ENCODE peak calls at places on chromosomes 5 and 9, in four cellular contexts. D is stomach, S is tibial nerve, T is uterus. B is an unnamed sample.

GRCh38 chr9:74463825-74464224 is 33.3 kb upstream of the RORB start:
- DNase-seq in D (no peak), S (no peak), T (no peak), B (no peak)

GRCh38 chr5:95628933-95629332 is 9.0 kb downstream of the GPR150 start:
- DNase-seq in D (no peak), S (no peak), T (no peak), B (no peak)

GRCh38 chr5:130102995-130103394 is 198.7 kb downstream of the CHSY3 start:
- DNase-seq in D (no peak), S (no peak), T (no peak), B (no peak)

GRCh38 chr5:132483101-132483500 is 7.5 kb downstream of the IRF1 start:
- DNase-seq in D (peak; percentile 16), S (no peak), T (peak; percentile 3), B (no peak)

GRCh38 chr5:9401786-9402472 is 143.9 kb downstream of the SEMA5A start:
- DNase-seq in D (no peak), S (no peak), T (no peak), B (no peak)

GRCh38 chr9:34742710-34743109 is 32.8 kb upstream of the CCL21 start:
- DNase-seq in D (no peak), S (no peak), T (no peak), B (no peak)

GRCh38 chr5:156149203-156149602 is 177.8 kb upstream of the SGCD start:
- DNase-seq in D (no peak), S (no peak), T (no peak), B (no peak)

GRCh38 chr9:114662081-114662989 is 4.7 kb upstream of the TEX53 start:
- DNase-seq in D (peak; percentile 46), S (peak; percentile 41), T (no peak), B (peak; percentile 54)

GRCh38 chr9:77999231-77999631 is 32.4 kb downstream of the GNAQ start:
- DNase-seq in D (no peak), S (no peak), T (no peak), B (no peak)

GRCh38 chr9:93119953-93120845 is 13.9 kb downstream of the NINJ1 start:
- DNase-seq in D (peak; percentile 96), S (peak; percentile 86), T (peak; percentile 91), B (peak; percentile 91)

GRCh38 chr9:123049589-123050222 is 16.2 kb downstream of the GPR21 start:
- DNase-seq in D (peak; percentile 36), S (peak; percentile 53), T (peak; percentile 39), B (no peak)

GRCh38 chr5:148966348-148966747 is 96.5 kb downstream of the SH3TC2 start:
- DNase-seq in D (no peak), S (no peak), T (no peak), B (no peak)

GRCh38 chr9:33065157-33066076 is 11.1 kb downstream of the SMU1 start:
- DNase-seq in D (no peak), S (no peak), T (no peak), B (no peak)

GRCh38 chr9:98795295-98795955 is 930 bp downstream of the ANKS6 start:
- DNase-seq in D (no peak), S (no peak), T (no peak), B (no peak)

GRCh38 chr9:98795970-98796363 is 388 bp downstream of the ANKS6 start:
- DNase-seq in D (peak; percentile 46), S (no peak), T (no peak), B (no peak)

GRCh38 chr9:98797491-98797890 is 1.1 kb upstream of the ANKS6 start:
- DNase-seq in D (no peak), S (no peak), T (no peak), B (no peak)

GRCh38 chr9:98798254-98798653 is 1.9 kb upstream of the ANKS6 start:
- DNase-seq in D (no peak), S (no peak), T (no peak), B (no peak)

DNA sequence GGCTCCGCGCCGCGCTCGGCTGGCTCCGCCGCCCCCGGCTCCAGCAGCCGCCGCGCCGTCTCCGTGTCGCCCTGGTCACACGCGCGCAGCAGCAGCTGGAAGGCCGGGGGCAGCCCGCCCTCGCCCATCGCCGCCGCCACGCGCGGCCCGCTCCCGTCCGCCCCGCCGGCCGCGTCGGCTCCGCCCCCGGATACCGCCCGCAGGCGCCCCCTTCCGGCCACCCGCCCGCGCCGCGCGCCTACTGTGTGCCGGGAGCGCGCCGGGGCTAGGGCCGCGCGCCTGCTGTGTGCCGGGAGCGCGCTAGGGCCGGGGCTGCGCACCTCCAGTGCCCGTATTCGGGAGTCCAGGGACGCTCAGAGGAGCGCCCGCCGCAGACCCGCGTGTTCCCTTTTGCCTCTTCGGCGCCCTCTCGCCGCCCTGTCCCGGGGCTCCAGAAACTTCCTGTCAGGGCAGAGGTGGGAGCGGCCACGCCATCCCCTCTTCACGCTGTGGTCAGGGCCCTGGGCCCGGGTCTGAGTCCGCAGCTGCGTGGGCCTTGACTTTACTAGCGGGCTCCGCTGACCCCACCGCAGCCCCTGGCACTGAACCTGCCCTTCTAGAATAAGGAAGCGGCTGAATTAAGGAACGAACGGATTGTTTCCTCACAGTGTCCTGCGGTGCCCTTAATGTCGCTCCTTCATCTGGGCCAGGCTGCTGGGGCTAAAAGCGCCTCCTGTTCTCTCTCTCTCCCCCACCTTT is at the start of gene ANKS6:
- DNase-seq in D (peak; percentile 91), S (peak; percentile 77), T (peak; percentile 85), B (peak; percentile 95)
- TF ChIP-seq POLR2A in D (no peak), S (peak; percentile 29), T (peak; percentile 36), B (peak; percentile 74)

GRCh38 chr5:1185652-1186350 is 15.6 kb upstream of the SLC6A19 start:
- DNase-seq in D (peak; percentile 65), S (no peak), T (peak; percentile 6), B (no peak)
- TF ChIP-seq POLR2A in D (no peak), S (no peak), T (no peak), B (no peak)

GRCh38 chr9:113509463-113509862 is 45.9 kb downstream of the RGS3 start:
- DNase-seq in D (no peak), S (no peak), T (no peak), B (no peak)

GRCh38 chr9:113511856-113512761 is 48.6 kb downstream of the RGS3 start:
- DNase-seq in D (no peak), S (no peak), T (no peak), B (peak; percentile 45)

GRCh38 chr9:113513541-113513940 is 50.0 kb downstream of the RGS3 start:
- DNase-seq in D (no peak), S (no peak), T (no peak), B (no peak)

GRCh38 chr9:113513111-113513510 is 49.6 kb downstream of the RGS3 start:
- DNase-seq in D (no peak), S (no peak), T (no peak), B (no peak)

DNA sequence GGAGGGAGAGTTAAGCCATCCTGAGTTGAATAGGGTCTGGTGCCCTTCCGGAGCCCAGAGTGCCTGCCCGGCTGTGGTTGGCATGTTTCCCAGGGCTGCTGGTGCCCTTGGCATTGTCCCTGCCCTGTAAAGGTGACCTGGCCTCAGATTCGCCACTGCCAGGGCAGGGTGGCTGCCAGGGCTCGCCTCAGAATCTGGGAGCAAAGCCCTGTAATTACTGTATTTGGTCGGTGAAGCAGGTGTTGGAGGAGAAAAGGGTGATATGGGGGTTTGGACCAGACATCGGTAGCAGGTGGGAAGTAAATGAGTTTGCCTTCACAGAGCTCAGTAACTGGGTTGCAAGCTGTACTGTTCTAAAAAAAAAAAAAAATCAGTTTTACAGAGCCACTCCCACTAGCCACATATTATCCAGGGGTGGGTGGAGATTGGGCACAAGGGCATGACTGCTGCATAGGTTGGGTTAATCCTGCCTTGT is 47.6 kb downstream of the RGS3 start:
- DNase-seq in D (peak; percentile 87), S (no peak), T (no peak), B (no peak)
- TF ChIP-seq POLR2A in D (no peak), S (no peak), T (no peak), B (no peak)

GRCh38 chr9:72362680-72363139 is 2.3 kb downstream of the ZFAND5 start:
- DNase-seq in D (peak; percentile 57), S (peak; percentile 84), T (peak; percentile 39), B (no peak)
- TF ChIP-seq POLR2A in D (no peak), S (no peak), T (peak; percentile 59), B (no peak)

DNA sequence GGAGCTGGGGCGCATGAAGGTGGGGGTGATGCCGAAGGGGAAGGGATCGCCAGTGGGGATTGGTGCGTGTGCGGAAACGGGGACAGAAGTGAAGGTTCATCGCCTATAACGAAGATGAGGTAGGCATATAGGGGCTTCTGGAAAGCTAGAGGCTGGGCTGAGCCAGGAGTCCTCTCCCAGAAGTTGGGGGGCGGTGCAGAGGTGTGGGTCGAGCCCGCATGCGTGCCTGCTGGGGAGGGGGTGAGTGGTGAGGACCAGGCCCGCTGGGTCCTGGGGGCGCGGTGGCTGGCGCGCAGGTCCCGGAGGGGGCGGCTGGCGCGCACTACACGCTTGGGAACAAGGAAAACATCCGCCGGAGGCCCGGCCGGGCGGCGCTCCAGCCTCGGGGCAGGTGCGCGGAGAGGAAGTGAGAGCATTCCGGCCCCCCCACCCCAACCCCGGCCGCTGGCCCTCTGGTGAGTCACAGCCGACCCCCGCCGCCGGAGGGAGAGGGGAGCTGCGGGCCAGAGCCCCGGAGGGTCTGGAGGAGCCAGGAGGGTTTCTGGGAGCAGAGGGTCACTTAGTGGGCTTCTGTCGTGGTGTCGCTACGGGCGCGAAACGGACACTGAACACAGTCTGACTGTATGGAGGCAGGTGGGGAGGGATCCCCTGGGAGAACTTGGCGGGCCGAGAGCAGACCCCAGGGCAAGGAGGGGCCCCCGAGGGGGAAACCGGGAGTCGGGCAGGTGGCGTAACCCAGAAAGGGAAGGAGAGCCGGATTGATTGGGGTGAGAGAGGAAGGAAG is 2.9 kb upstream of the MSMP start:
- DNase-seq in D (peak; percentile 74), S (no peak), T (peak; percentile 67), B (peak; percentile 36)
- TF ChIP-seq POLR2A in D (no peak), S (no peak), T (no peak), B (no peak)

DNA sequence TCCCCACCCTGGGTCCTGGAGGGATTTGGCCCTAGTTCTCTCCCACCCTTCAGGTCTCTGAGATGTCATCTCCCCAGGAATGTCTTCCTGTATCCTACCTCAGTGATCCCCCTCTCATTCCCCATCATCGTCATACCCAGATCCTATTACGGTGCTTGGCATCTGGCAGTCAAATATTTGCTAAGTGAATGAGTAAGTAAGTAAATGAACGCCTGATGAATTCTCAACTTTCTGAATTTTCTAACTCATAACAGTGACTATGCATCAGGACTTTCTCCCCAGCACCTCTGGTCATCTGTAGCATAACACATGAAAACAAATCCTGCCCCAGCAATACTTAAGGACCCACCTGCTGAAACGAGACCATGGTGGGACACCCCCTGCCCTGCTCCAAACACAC is 244.2 kb downstream of the EBF1 start:
- DNase-seq in D (no peak), S (no peak), T (no peak), B (no peak)
- TF ChIP-seq POLR2A in D (no peak), S (no peak), T (no peak), B (no peak)

GRCh38 chr5:143057580-143057999 is 287.4 kb downstream of the ARHGAP26 start:
- DNase-seq in D (no peak), S (no peak), T (peak; percentile 27), B (no peak)
- TF ChIP-seq POLR2A in D (no peak), S (no peak), T (no peak), B (no peak)

GRCh38 chr9:135857843-135858242 is 49.5 kb downstream of the CAMSAP1 start:
- DNase-seq in D (no peak), S (no peak), T (no peak), B (no peak)
- TF ChIP-seq POLR2A in D (no peak), S (no peak), T (no peak), B (no peak)

GRCh38 chr5:150461231-150461630 is 11.7 kb upstream of the RPS14 start:
- DNase-seq in D (no peak), S (no peak), T (no peak), B (no peak)
- TF ChIP-seq POLR2A in D (no peak), S (no peak), T (no peak), B (no peak)

B was measured in H54.